ENCODE peak calls at places on chromosomes 13 and 19, in four cellular contexts. One of them, this sample, is unnamed.

GRCh38 chr13:33114146-33114545 is 97.9 kb downstream of the KL start:
- DNase-seq in H1: no peak
- DNase-seq in IMR-90: peak; percentile 30
- DNase-seq in H9: no peak
- DNase-seq in this sample: no peak

GRCh38 chr13:110957931-110958330 is 43.1 kb upstream of the ANKRD10 start:
- DNase-seq in H1: no peak
- DNase-seq in IMR-90: no peak
- DNase-seq in H9: no peak
- DNase-seq in this sample: no peak

GRCh38 chr19:449916-450315 is 10.9 kb downstream of the SHC2 start:
- DNase-seq in IMR-90: no peak
- DNase-seq in H1: no peak
- DNase-seq in H9: no peak
- DNase-seq in this sample: no peak

GRCh38 chr19:33484226-33484774 is 37.3 kb downstream of the PEPD start:
- DNase-seq in H9: no peak
- DNase-seq in IMR-90: no peak
- DNase-seq in H1: no peak
- DNase-seq in this sample: no peak

GRCh38 chr19:45990113-45990728 is 5.0 kb upstream of the CCDC61 start:
- DNase-seq in H9: no peak
- DNase-seq in H1: no peak
- DNase-seq in IMR-90: no peak
- DNase-seq in this sample: no peak

GRCh38 chr19:47006496-47006895 is 13.1 kb upstream of the NPAS1 start:
- DNase-seq in IMR-90: no peak
- DNase-seq in H1: no peak
- DNase-seq in H9: no peak
- DNase-seq in this sample: no peak

GRCh38 chr19:37936166-37936565 is 29.2 kb downstream of the SIPA1L3 start:
- DNase-seq in H9: no peak
- DNase-seq in IMR-90: no peak
- DNase-seq in H1: no peak
- DNase-seq in this sample: no peak

GRCh38 chr19:19623383-19623782 is 4.6 kb downstream of the LPAR2 start:
- DNase-seq in IMR-90: no peak
- DNase-seq in H1: no peak
- DNase-seq in H9: no peak
- DNase-seq in this sample: no peak

GRCh38 chr19:44635581-44636438 is 7.9 kb upstream of the PVR start:
- DNase-seq in IMR-90: peak; percentile 63
- DNase-seq in H9: no peak
- DNase-seq in H1: no peak
- DNase-seq in this sample: no peak

GRCh38 chr19:6528544-6529121 is 2.2 kb upstream of the TNFSF9 start:
- DNase-seq in H9: no peak
- DNase-seq in H1: no peak
- DNase-seq in IMR-90: no peak
- DNase-seq in this sample: peak; percentile 46

GRCh38 chr19:44878119-44878865 is 12.8 kb upstream of the TOMM40 start:
- DNase-seq in H1: no peak
- DNase-seq in H9: no peak
- DNase-seq in IMR-90: no peak
- DNase-seq in this sample: no peak

GRCh38 chr13:99383946-99384345 is 76.7 kb upstream of the GPR183 start:
- DNase-seq in IMR-90: no peak
- DNase-seq in H1: no peak
- DNase-seq in H9: peak; percentile 22
- DNase-seq in this sample: no peak

GRCh38 chr19:21197589-21198295 is 55.9 kb downstream of the ZNF431 start:
- DNase-seq in H9: no peak
- DNase-seq in IMR-90: peak; percentile 3
- DNase-seq in H1: no peak
- DNase-seq in this sample: no peak

GRCh38 chr13:113566227-113566561 is 18.4 kb upstream of the TFDP1 start:
- DNase-seq in H9: no peak
- DNase-seq in IMR-90: no peak
- DNase-seq in H1: no peak
- DNase-seq in this sample: no peak

GRCh38 chr19:10712041-10712440 is 5.8 kb upstream of the DNM2 start:
- DNase-seq in IMR-90: no peak
- DNase-seq in H9: peak; percentile 66
- DNase-seq in H1: peak; percentile 66
- DNase-seq in this sample: peak; percentile 44

GRCh38 chr19:43618921-43619261 is 538 bp downstream of the ZNF428 start:
- DNase-seq in IMR-90: peak; percentile 8
- DNase-seq in H9: no peak
- DNase-seq in H1: no peak
- DNase-seq in this sample: no peak

GRCh38 chr19:21593934-21594844 is 88.8 kb downstream of the ZNF429 start:
- DNase-seq in IMR-90: no peak
- DNase-seq in H9: no peak
- DNase-seq in H1: no peak
- DNase-seq in this sample: no peak

GRCh38 chr13:105464249-105464648 is 1071.2 kb downstream of the EFNB2 start:
- DNase-seq in IMR-90: peak; percentile 43
- DNase-seq in H1: no peak
- DNase-seq in H9: no peak
- DNase-seq in this sample: peak; percentile 14

DNA sequence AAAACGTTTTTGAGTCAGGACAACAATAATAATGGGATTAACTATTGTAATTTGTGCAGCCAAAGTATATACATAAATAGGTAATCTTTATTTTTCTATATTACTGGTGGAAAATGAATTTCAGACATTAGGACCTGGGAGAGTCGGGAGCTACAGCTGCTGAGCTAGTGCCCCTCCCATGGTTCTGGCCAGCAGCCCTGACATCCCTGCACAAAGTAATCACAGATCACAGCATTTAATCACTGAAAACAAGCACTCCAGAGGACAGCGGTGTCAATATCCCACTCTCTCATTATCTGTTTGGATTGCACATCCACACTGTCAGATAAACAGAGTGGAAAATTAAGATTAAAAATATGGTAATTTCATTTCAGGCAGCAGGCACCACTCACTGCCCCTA is 254.0 kb upstream of the SOX21 start:
- DNase-seq in H9: no peak
- DNase-seq in H1: no peak
- DNase-seq in IMR-90: no peak
- DNase-seq in this sample: no peak
- H4K5ac ChIP-seq in H9: no peak overlapping the region
- H4K5ac ChIP-seq in H1: no peak overlapping the region
- H4K5ac ChIP-seq in IMR-90: no peak overlapping the region
- H4K5ac ChIP-seq in this sample: no peak overlapping the region

GRCh38 chr13:79492918-79493594 is 12.1 kb downstream of the NDFIP2 start:
- DNase-seq in H9: no peak
- DNase-seq in H1: no peak
- DNase-seq in IMR-90: no peak
- DNase-seq in this sample: no peak
- H4K5ac ChIP-seq in H9: no peak overlapping the region
- H4K5ac ChIP-seq in H1: no peak overlapping the region
- H4K5ac ChIP-seq in IMR-90: no peak overlapping the region
- H4K5ac ChIP-seq in this sample: no peak overlapping the region

GRCh38 chr13:30652746-30653145 is 35.0 kb downstream of the USPL1 start:
- DNase-seq in H1: no peak
- DNase-seq in IMR-90: no peak
- DNase-seq in H9: no peak
- DNase-seq in this sample: no peak
- H4K5ac ChIP-seq in H1: no peak overlapping the region
- H4K5ac ChIP-seq in IMR-90: no peak overlapping the region
- H4K5ac ChIP-seq in H9: no peak overlapping the region
- H4K5ac ChIP-seq in this sample: no peak overlapping the region

GRCh38 chr13:91211548-91211947 is 135.9 kb upstream of the MIR17HG start:
- DNase-seq in H1: no peak
- DNase-seq in IMR-90: no peak
- DNase-seq in H9: no peak
- DNase-seq in this sample: peak; percentile 50
- H4K5ac ChIP-seq in H1: no peak overlapping the region
- H4K5ac ChIP-seq in IMR-90: no peak overlapping the region
- H4K5ac ChIP-seq in H9: no peak overlapping the region
- H4K5ac ChIP-seq in this sample: no peak overlapping the region

DNA sequence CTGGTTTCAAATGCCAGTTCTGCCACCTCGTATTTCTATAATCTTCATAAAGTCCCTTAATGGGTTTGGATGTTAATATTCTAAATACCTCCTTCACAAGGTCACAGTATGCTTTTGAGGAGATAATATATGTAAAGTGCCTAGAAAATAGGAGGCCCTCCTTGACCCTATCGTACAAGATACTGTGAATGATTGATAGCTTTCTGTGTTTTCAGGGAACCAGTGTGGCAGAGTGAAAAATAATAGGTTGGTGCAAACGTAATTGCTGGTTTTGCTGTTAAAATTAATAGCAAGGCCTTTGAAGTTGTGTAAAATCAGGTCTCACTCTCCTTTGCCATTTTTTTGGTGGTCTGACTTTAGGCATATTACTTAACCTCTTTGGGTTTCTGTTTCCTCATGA is 77.5 kb upstream of the SCEL start:
- DNase-seq in H9: no peak
- DNase-seq in IMR-90: no peak
- DNase-seq in H1: no peak
- DNase-seq in this sample: no peak
- H4K5ac ChIP-seq in H9: no peak overlapping the region
- H4K5ac ChIP-seq in IMR-90: no peak overlapping the region
- H4K5ac ChIP-seq in H1: no peak overlapping the region
- H4K5ac ChIP-seq in this sample: no peak overlapping the region

DNA sequence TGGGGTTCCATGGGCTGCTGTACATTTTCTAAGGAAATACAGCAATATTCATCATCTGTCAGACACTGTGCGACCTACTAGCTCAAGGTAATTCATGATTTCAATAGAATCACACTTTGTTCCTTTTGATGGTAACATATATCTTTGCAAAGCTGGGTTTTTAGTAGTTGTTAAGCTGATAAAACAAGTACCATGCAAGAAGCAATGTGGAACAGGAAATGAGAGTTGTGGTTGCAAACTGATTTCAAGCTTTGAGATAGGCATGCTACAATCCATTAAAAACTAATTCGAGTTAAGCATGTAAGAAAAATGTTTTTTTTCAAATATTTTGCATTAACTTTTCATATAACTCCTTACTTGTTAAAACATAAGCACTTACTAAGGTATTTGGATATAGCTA is 6.8 kb upstream of the MBNL2 start:
- DNase-seq in H9: no peak
- DNase-seq in H1: no peak
- DNase-seq in IMR-90: no peak
- DNase-seq in this sample: no peak
- H4K5ac ChIP-seq in H9: no peak overlapping the region
- H4K5ac ChIP-seq in H1: no peak overlapping the region
- H4K5ac ChIP-seq in IMR-90: no peak overlapping the region
- H4K5ac ChIP-seq in this sample: no peak overlapping the region

DNA sequence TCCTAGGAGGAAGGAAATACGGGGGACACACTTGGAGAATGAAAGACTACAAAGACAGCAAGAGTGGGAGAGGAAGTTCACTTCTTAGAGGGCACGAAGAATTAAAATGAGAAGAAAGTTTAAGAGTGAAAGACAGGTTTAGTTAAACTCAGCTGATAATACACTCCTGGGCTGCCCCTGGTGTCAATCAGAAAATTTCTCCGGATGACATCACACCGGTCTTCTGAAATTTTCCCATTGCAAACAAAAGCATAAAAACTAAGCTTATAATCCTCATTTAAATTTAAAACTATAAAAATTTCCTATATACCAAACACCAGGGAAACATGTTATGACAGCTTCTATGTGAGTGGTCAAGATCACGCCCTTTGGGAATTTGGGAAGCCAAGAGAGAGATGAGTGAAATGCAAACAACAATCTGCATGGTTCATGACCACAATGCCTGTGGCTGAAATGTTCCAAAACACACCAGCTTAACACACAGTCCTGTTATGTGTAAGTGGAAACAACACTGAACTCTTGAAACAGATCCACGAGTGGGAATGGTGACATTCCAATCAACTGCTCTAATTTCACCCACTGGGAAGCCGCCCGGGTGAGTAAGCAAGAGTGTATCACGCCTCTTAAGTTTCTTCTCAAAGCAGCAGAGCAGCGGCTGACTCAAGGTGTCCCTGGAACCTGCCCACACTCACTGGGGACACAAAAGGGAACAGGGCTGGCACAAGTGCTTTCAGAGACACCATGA is 49.0 kb downstream of the BRD4 start:
- DNase-seq in H1: no peak
- DNase-seq in H9: no peak
- DNase-seq in IMR-90: peak; percentile 59
- DNase-seq in this sample: peak; percentile 39
- H4K5ac ChIP-seq in H1: no peak overlapping the region
- H4K5ac ChIP-seq in H9: no peak overlapping the region
- H4K5ac ChIP-seq in IMR-90: no peak overlapping the region
- H4K5ac ChIP-seq in this sample: no peak overlapping the region

GRCh38 chr19:50804420-50805272 is 14.4 kb downstream of the ACP4 start:
- DNase-seq in H9: peak; percentile 98
- DNase-seq in H1: peak; percentile 98
- DNase-seq in IMR-90: peak; percentile 99
- DNase-seq in this sample: peak; percentile 99
- H4K5ac ChIP-seq in H9: peak overlapping the region; percentile 100
- H4K5ac ChIP-seq in H1: peak overlapping the region; percentile 98
- H4K5ac ChIP-seq in IMR-90: peak overlapping the region; percentile 98
- H4K5ac ChIP-seq in this sample: no peak overlapping the region

GRCh38 chr19:12162882-12163806 is at the start of gene ZNF136:
- DNase-seq in H9: peak; percentile 97
- DNase-seq in H1: peak; percentile 93
- DNase-seq in IMR-90: peak; percentile 95
- DNase-seq in this sample: peak; percentile 98

GRCh38 chr19:12166596-12166995 is 3.7 kb downstream of the ZNF136 start:
- DNase-seq in H1: no peak
- DNase-seq in IMR-90: peak; percentile 67
- DNase-seq in H9: no peak
- DNase-seq in this sample: no peak

GRCh38 chr19:12163841-12164240 is 945 bp downstream of the ZNF136 start:
- DNase-seq in H9: no peak
- DNase-seq in IMR-90: peak; percentile 56
- DNase-seq in H1: no peak
- DNase-seq in this sample: no peak

GRCh38 chr19:12159773-12160414 is 3.0 kb upstream of the ZNF136 start:
- DNase-seq in H1: no peak
- DNase-seq in IMR-90: no peak
- DNase-seq in H9: peak; percentile 36
- DNase-seq in this sample: no peak

DNA sequence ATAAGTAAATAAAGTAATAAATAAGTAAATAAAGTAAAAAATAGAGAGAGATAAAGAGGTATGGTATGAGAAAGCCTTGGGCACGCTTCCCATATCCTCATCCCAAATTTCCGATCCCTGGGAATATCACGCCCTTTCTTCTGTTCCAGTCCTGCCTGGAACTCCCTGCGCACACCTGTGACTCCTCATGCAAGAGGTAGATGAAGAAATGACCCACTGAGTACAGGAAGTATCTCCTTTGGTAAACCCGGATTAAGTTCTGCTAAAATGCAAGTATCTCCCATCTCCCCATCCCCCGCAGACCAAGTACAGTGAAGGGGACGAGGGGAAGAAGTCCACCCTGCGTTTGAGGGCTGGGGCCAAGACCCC is 399 bp upstream of the ZNF136 start:
- DNase-seq in IMR-90: no peak
- DNase-seq in H1: no peak
- DNase-seq in H9: no peak
- DNase-seq in this sample: no peak
- H4K5ac ChIP-seq in IMR-90: peak overlapping the region; percentile 65
- H4K5ac ChIP-seq in H1: no peak overlapping the region
- H4K5ac ChIP-seq in H9: no peak overlapping the region
- H4K5ac ChIP-seq in this sample: no peak overlapping the region